ENCODE peak calls at places on chromosome 22, in five cellular contexts. Y, K, W, C and P are unnamed samples.

GRCh38 chr22:16586991-16587390 is 5.6 kb downstream of the CCT8L2 start:
- DNase-seq in C (no peak), K (no peak), Y (no peak), W (no peak), P (no peak)

GRCh38 chr22:50309601-50309991 is 2.1 kb upstream of the PLXNB2 start:
- DNase-seq in W (no peak), Y (no peak), K (no peak), C (no peak), P (no peak)

GRCh38 chr22:50422961-50423815 is 51.6 kb downstream of the SBF1 start:
- DNase-seq in K (no peak), Y (no peak), C (no peak), W (no peak), P (no peak)

GRCh38 chr22:27911329-27911728 is 7.7 kb downstream of the PITPNB start:
- DNase-seq in C (no peak), K (no peak), W (no peak), Y (no peak), P (no peak)

GRCh38 chr22:28032896-28033295 is 113.8 kb upstream of the PITPNB start:
- DNase-seq in W (no peak), C (no peak), Y (no peak), K (no peak), P (no peak)

GRCh38 chr22:49668402-49668801 is 159.3 kb downstream of the BRD1 start:
- DNase-seq in C (no peak), Y (no peak), K (no peak), W (no peak), P (no peak)

GRCh38 chr22:39589880-39590279 is 19.3 kb downstream of the CACNA1I start:
- DNase-seq in K (no peak), W (no peak), C (no peak), Y (no peak), P (no peak)

GRCh38 chr22:49575703-49576081 is 252.0 kb downstream of the BRD1 start:
- DNase-seq in W (no peak), Y (no peak), C (no peak), K (no peak), P (peak; percentile 8)

GRCh38 chr22:50340157-50340879 is 2.8 kb upstream of the PPP6R2 start:
- DNase-seq in C (no peak), Y (no peak), K (no peak), W (no peak), P (no peak)

GRCh38 chr22:50613291-50613981 is 12.8 kb downstream of the MAPK8IP2 start:
- DNase-seq in C (no peak), Y (peak; percentile 35), K (no peak), W (no peak), P (no peak)

GRCh38 chr22:46031066-46031465 is 54.1 kb upstream of the WNT7B start:
- DNase-seq in Y (no peak), K (no peak), C (no peak), W (no peak), P (no peak)

GRCh38 chr22:27238935-27239510 is 562.5 kb downstream of the MN1 start:
- DNase-seq in C (peak; percentile 100), Y (peak; percentile 95), K (peak; percentile 74), W (peak; percentile 92), P (no peak)

DNA sequence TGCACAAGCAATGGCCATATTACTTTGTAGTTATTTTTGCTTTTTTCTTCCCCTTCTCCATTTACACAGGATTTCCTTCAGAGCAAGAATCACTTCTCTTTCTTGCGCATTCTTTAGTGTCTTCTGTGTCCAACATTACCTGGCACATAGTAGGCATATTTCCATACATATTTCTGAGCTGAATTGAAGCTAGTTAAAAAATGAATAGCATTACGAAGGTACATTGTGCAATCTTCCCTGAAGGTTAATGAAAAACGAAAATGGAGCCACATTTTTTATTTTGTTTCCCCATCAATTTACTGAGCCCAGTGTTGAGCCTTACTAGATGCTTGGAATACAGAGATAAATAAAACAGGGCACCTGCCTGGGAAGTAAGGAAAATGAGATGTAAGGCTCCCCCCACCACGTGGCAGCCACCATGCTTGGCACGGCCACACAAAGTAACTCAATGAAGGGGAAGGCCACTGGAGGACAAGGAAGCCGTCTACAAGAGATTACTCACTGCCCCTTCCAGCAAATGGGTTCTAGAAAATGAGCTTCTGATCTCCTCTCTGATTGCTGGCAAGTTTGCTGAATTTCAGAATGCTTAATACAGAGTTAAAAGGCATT is 381.9 kb downstream of the LARGE1 start:
- DNase-seq in K (no peak), C (no peak), Y (no peak), W (no peak), P (no peak)
- TF ChIP-seq CTCF in K (no peak), C (no peak), Y (no peak), W (no peak), P (no peak)

GRCh38 chr22:36873614-36874308 is 13.0 kb downstream of the NCF4 start:
- DNase-seq in C (peak; percentile 33), Y (peak; percentile 95), W (no peak), K (peak; percentile 77), P (no peak)

GRCh38 chr22:36872866-36873498 is 12.2 kb downstream of the NCF4 start:
- DNase-seq in Y (no peak), K (no peak), W (no peak), C (no peak), P (no peak)

GRCh38 chr22:36870250-36870649 is 9.4 kb downstream of the NCF4 start:
- DNase-seq in Y (peak; percentile 91), K (peak; percentile 52), W (no peak), C (no peak), P (no peak)

GRCh38 chr22:36872084-36872483 is 11.3 kb downstream of the NCF4 start:
- DNase-seq in K (no peak), W (no peak), Y (no peak), C (no peak), P (no peak)

GRCh38 chr22:36871669-36872081 is 10.9 kb downstream of the NCF4 start:
- DNase-seq in Y (peak; percentile 89), K (peak; percentile 73), W (no peak), C (no peak), P (no peak)
- TF ChIP-seq CTCF in Y (no peak), K (no peak), W (no peak), C (no peak), P (no peak)

GRCh38 chr22:18064636-18065035 is 13.2 kb upstream of the PEX26 start:
- DNase-seq in W (no peak), Y (peak; percentile 27), C (no peak), K (no peak), P (no peak)

GRCh38 chr22:18067121-18067520 is 10.7 kb upstream of the PEX26 start:
- DNase-seq in K (no peak), W (no peak), C (no peak), Y (no peak), P (no peak)

GRCh38 chr22:18066181-18066859 is 11.5 kb upstream of the PEX26 start:
- DNase-seq in W (no peak), C (no peak), Y (no peak), K (no peak), P (peak; percentile 31)

GRCh38 chr22:18063311-18063710 is 14.5 kb upstream of the PEX26 start:
- DNase-seq in K (no peak), Y (peak; percentile 63), C (no peak), W (no peak), P (no peak)

DNA sequence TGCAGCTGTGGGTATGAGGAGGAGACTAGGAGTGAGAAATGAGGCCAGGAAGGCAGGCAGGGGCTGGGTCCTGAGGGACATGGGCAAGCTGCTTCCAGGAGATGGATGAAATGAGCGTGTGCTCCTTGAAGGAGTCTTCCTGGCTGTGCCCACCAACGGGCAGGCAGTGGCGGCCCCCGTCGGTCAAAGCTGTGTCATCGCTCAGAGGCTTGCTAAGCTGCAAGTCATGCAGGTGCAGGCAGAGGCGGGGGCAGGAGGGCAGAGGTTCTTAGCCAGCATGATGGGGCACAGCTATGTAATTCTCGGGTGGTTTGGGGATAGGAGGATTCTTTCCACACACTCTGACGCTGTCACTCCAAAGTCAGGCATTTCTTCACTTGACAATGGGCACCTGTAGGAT is 12.5 kb upstream of the PEX26 start:
- DNase-seq in Y (peak; percentile 56), W (no peak), C (no peak), K (no peak), P (no peak)
- TF ChIP-seq CTCF in Y (no peak), W (no peak), C (no peak), K (no peak), P (no peak)

DNA sequence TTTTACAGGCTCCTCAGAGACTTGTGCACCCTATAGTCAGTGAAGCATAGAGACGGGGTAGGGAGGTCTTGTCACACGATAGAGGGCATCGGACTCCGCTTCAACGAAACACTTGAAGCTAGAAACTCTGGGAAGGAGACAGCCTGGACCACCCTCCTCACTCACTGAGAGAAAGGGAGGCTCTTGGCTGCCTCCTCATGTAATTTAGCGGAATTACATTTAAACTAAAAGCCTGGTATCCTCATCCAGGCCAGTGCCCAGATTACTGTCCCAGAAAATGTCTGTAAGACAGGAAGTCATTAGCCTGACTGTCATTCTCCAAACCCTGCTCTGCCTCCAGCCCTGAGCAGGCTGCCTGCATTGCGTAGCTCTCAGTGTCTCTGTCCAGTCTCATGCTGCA is 36.0 kb downstream of the TTLL1 start:
- DNase-seq in C (no peak), Y (no peak), W (no peak), K (no peak), P (no peak)
- TF ChIP-seq CTCF in C (peak; percentile 44), Y (peak; percentile 11), W (no peak), K (no peak), P (no peak)

GRCh38 chr22:19545935-19546207 is 21.7 kb upstream of the CLDN5 start:
- DNase-seq in Y (no peak), W (no peak), K (no peak), C (no peak), P (no peak)
- TF ChIP-seq CTCF in Y (no peak), W (no peak), K (no peak), C (no peak), P (no peak)

GRCh38 chr22:36135306-36135705 is 25.2 kb downstream of the APOL3 start:
- DNase-seq in K (no peak), W (no peak), C (no peak), Y (no peak), P (no peak)

GRCh38 chr22:36131907-36132306 is 28.6 kb downstream of the APOL3 start:
- DNase-seq in W (no peak), C (no peak), Y (no peak), K (no peak), P (no peak)

GRCh38 chr22:36136475-36136874 is 24.1 kb downstream of the APOL3 start:
- DNase-seq in K (no peak), C (peak; percentile 11), W (no peak), Y (no peak), P (no peak)

GRCh38 chr22:36136988-36137387 is 23.6 kb downstream of the APOL3 start:
- DNase-seq in K (no peak), W (no peak), Y (no peak), C (peak; percentile 21), P (no peak)

DNA sequence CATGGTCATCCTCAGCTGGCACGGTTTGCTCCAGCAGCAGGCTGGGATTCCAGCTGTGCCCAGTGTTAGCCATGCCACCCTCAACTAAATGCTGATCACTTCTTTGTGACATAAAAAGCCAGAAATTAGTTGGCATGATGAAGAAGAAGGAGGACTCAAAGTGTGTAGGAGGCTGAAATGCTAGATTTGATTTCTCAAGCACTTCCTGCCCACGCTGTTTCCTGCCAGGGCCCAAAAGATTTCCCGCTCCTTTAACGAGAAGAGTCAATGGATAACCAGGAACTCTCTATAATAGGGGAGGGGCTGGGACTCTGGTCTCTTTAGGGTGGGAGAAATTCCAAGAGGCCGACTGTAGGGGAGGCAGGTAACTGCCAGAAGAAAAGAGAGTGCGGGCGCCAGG is 26.4 kb downstream of the APOL3 start:
- DNase-seq in K (no peak), Y (no peak), C (no peak), W (no peak), P (no peak)
- TF ChIP-seq CTCF in K (no peak), Y (no peak), C (no peak), W (no peak), P (no peak)

GRCh38 chr22:44968736-44969135 is 41.1 kb downstream of the PHF21B start:
- DNase-seq in W (no peak), K (no peak), C (no peak), Y (no peak), P (no peak)
- TF ChIP-seq CTCF in W (no peak), K (no peak), C (peak; percentile 37), Y (peak; percentile 8), P (no peak)